ENCODE peak calls at places on chromosome 15, in seven cellular contexts. V is neuronal stem cell, D is small intestine, L is cardiac muscle cell, H is PC-3, W is mesendoderm, C is left ventricle myocardium inferior. U is an unnamed sample. For H3K27me3, the result is how much of the 10 kb centered on the place peaks cover.

GRCh38 chr15:60994842-60995495 is 234.1 kb downstream of the RORA start:
- DNase-seq in H (no peak), L (no peak), C (peak), V (no peak), W (no peak), D (no peak), U (no peak)

GRCh38 chr15:65535192-65535591 is 4.9 kb downstream of the HACD3 start:
- DNase-seq in L (no peak), C (no peak), V (no peak), W (no peak), D (no peak), H (no peak), U (no peak)

GRCh38 chr15:77821188-77821958 is 188.7 kb upstream of the LINGO1 start:
- DNase-seq in L (peak), H (peak), C (peak), W (peak), D (peak), V (no peak), U (no peak)

GRCh38 chr15:84924074-84924700 is 39.7 kb downstream of the SLC28A1 start:
- DNase-seq in C (no peak), L (no peak), W (no peak), H (no peak), D (no peak), V (no peak), U (no peak)

GRCh38 chr15:65245096-65245849 is 34.0 kb upstream of the CILP start:
- DNase-seq in W (no peak), C (peak), D (no peak), H (no peak), L (peak), V (no peak), U (no peak)

GRCh38 chr15:75508741-75509532 is 57.4 kb upstream of the SIN3A start:
- DNase-seq in H (peak), W (peak), C (no peak), L (peak), D (peak), V (no peak), U (peak)

GRCh38 chr15:29978411-29979382 is 104.1 kb upstream of the GOLGA8J start:
- DNase-seq in V (no peak), H (no peak), W (no peak), L (no peak), C (no peak), D (no peak), U (no peak)

GRCh38 chr15:29458361-29458760 is 188.7 kb upstream of the NSMCE3 start:
- DNase-seq in H (no peak), W (no peak), D (no peak), V (no peak), C (no peak), L (no peak), U (no peak)

GRCh38 chr15:33810083-33810595 is 158.2 kb upstream of the CHRM5 start:
- DNase-seq in V (no peak), W (peak), L (no peak), H (no peak), D (no peak), C (no peak), U (no peak)

GRCh38 chr15:89772933-89773583 is 3.1 kb upstream of the MESP2 start:
- DNase-seq in H (peak), C (no peak), D (no peak), V (no peak), W (no peak), L (no peak), U (no peak)

GRCh38 chr15:31300981-31301686 is 25.5 kb upstream of the KLF13 start:
- DNase-seq in D (no peak), W (peak), H (no peak), V (no peak), L (no peak), C (no peak), U (no peak)

GRCh38 chr15:42165081-42165480 is 8.6 kb upstream of the PLA2G4F start:
- DNase-seq in C (no peak), H (peak), L (no peak), V (no peak), D (no peak), W (no peak), U (no peak)

GRCh38 chr15:40917585-40917984 is 11.6 kb upstream of the DLL4 start:
- DNase-seq in V (no peak), D (no peak), H (no peak), C (no peak), L (no peak), W (no peak), U (no peak)

GRCh38 chr15:76190767-76191538 is 120.3 kb downstream of the ETFA start:
- DNase-seq in W (peak), C (peak), D (peak), L (peak), V (peak), H (peak), U (peak)

GRCh38 chr15:98804057-98804380 is 155.7 kb downstream of the IGF1R start:
- DNase-seq in V (no peak), W (no peak), C (no peak), H (peak), D (no peak), L (no peak), U (no peak)

GRCh38 chr15:32775103-32775502 is 57.3 kb downstream of the GREM1 start:
- DNase-seq in W (no peak), L (no peak), D (no peak), H (no peak), V (no peak), C (no peak), U (no peak)

GRCh38 chr15:23565395-23566069 is at the start of gene MKRN3:
- DNase-seq in H (no peak), W (no peak), C (no peak), D (peak), L (no peak), V (peak), U (no peak)

GRCh38 chr15:47998523-47999113 is 122.2 kb upstream of the SLC24A5 start:
- DNase-seq in L (no peak), D (no peak), C (no peak), W (no peak), H (no peak), V (no peak), U (no peak)

GRCh38 chr15:43085921-43086320 is 19.9 kb downstream of the UBR1 start:
- DNase-seq in C (no peak), V (no peak), W (no peak), H (peak), D (no peak), L (no peak), U (no peak)

GRCh38 chr15:68980786-68981185 is 33.7 kb upstream of the NOX5 start:
- DNase-seq in D (no peak), C (no peak), V (no peak), W (no peak), L (no peak), H (no peak), U (no peak)

GRCh38 chr15:42080585-42081462 is 13.5 kb downstream of the PLA2G4D start:
- DNase-seq in L (no peak), H (no peak), D (no peak), C (no peak), W (peak), V (no peak), U (no peak)

GRCh38 chr15:28098766-28099554 is at the start of gene OCA2:
- DNase-seq in D (peak), W (peak), V (peak), L (peak), C (peak), H (peak), U (no peak)

GRCh38 chr15:41043276-41043675 is 72.8 kb downstream of the INO80 start:
- DNase-seq in L (no peak), D (no peak), H (no peak), W (no peak), C (no peak), V (no peak), U (no peak)

GRCh38 chr15:65197337-65197645 is 12.1 kb upstream of the CLPX start:
- DNase-seq in C (no peak), L (no peak), W (no peak), D (no peak), H (no peak), V (no peak), U (no peak)

GRCh38 chr15:30649952-30650929 is 24.3 kb downstream of the ARHGAP11B start:
- DNase-seq in H (no peak), C (no peak), L (no peak), V (no peak), W (peak), D (no peak), U (no peak)

GRCh38 chr15:50168778-50169411 is 13.1 kb upstream of the SLC27A2 start:
- DNase-seq in C (no peak), V (no peak), D (no peak), H (no peak), L (no peak), W (no peak), U (no peak)

GRCh38 chr15:67103432-67103831 is 38.0 kb downstream of the SMAD3 start:
- DNase-seq in W (no peak), D (no peak), V (no peak), L (no peak), H (no peak), C (no peak), U (no peak)
- H3K4me3 ChIP-seq in W (no peak), D (no peak), V (no peak), L (no peak), H (no peak), C (peak), U (no peak)

GRCh38 chr15:73367624-73368300 is 996 bp downstream of the HCN4 start:
- DNase-seq in V (no peak), C (no peak), W (no peak), L (no peak), D (no peak), H (no peak), U (no peak)
- H3K27me3 ChIP-seq in V (half or more), C (half or more), W (under half), L (under half), D (under half), H (half or more), U (under half)

DNA sequence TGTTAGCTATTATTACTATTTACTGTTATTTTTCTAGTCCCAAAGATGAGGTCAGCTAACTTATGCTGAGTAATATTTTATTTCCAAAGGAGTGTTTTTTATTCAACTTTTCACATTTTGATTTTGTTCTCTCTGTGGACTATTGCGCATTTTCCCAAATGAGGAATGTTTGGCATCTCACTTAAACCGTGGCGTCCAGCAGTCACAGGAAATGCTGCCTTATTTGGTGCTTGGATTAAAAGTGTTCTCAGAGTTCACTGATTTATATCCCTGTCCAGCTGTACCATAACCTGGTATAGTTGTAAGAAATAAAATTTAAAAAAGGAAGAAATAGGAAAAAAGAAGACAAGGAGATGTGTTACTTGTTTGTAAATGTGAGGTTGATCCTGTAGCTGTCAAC is 166.8 kb downstream of the THSD4 start:
- DNase-seq in W (no peak), L (no peak), H (no peak), V (no peak), C (no peak), D (no peak), U (no peak)
- H3K27ac ChIP-seq in W (no peak), L (no peak), H (peak), V (no peak), C (peak), D (no peak), U (no peak)

GRCh38 chr15:58551764-58552504 is 120.1 kb downstream of the LIPC start:
- DNase-seq in H (peak), C (no peak), D (peak), W (peak), V (no peak), L (no peak), U (no peak)
- H3K4me3 ChIP-seq in H (no peak), C (peak), D (no peak), W (no peak), V (no peak), L (no peak), U (no peak)

GRCh38 chr15:73362900-73363299 is 5.9 kb downstream of the HCN4 start:
- DNase-seq in H (no peak), L (no peak), D (no peak), V (no peak), W (peak), C (no peak), U (no peak)
- H3K27me3 ChIP-seq in H (half or more), L (under half), D (under half), V (under half), W (under half), C (half or more), U (under half)

GRCh38 chr15:100095896-100096600 is 245.7 kb downstream of the ADAMTS17 start:
- DNase-seq in W (no peak), L (no peak), C (no peak), H (peak), V (no peak), D (no peak), U (no peak)
- H3K27ac ChIP-seq in W (no peak), L (no peak), C (no peak), H (no peak), V (no peak), D (no peak), U (no peak)

GRCh38 chr15:39127151-39127815 is 453.6 kb upstream of the THBS1 start:
- DNase-seq in D (no peak), W (no peak), L (no peak), C (no peak), V (no peak), H (peak), U (no peak)
- H3K4me3 ChIP-seq in D (no peak), W (no peak), L (no peak), C (no peak), V (no peak), H (peak), U (no peak)

U was measured in iPS DF 6.9.